ENCODE peak calls at places on chromosome X, in four cellular contexts. One of them, this sample, is unnamed.

GRCh38 chrX:43860646-43861370 is 21.4 kb downstream of the MAOB start:
- DNase-seq in HepG2: peak; percentile 81
- DNase-seq in GM12878: no peak
- DNase-seq in H1: no peak
- DNase-seq in this sample: no peak

GRCh38 chrX:133513116-133513515 is 97.8 kb upstream of the GPC4 start:
- DNase-seq in HepG2: no peak
- DNase-seq in H1: no peak
- DNase-seq in GM12878: no peak
- DNase-seq in this sample: no peak

GRCh38 chrX:43969504-43970501 is 3.4 kb downstream of the NDP start:
- DNase-seq in HepG2: no peak
- DNase-seq in H1: no peak
- DNase-seq in GM12878: no peak
- DNase-seq in this sample: no peak

GRCh38 chrX:124211312-124211942 is 121.0 kb upstream of the TEX13D start:
- DNase-seq in HepG2: peak; percentile 28
- DNase-seq in H1: no peak
- DNase-seq in GM12878: no peak
- DNase-seq in this sample: peak; percentile 17

GRCh38 chrX:39629001-39629400 is 468.8 kb downstream of the BCOR start:
- DNase-seq in GM12878: no peak
- DNase-seq in HepG2: no peak
- DNase-seq in H1: no peak
- DNase-seq in this sample: no peak

GRCh38 chrX:30751497-30751896 is 98.3 kb downstream of the GK start:
- DNase-seq in HepG2: no peak
- DNase-seq in GM12878: no peak
- DNase-seq in H1: no peak
- DNase-seq in this sample: no peak

GRCh38 chrX:56763556-56764152 is 34.6 kb downstream of the NBDY start:
- DNase-seq in H1: peak; percentile 41
- DNase-seq in HepG2: peak; percentile 15
- DNase-seq in GM12878: no peak
- DNase-seq in this sample: no peak

GRCh38 chrX:31546130-31546529 is 474.3 kb upstream of the FTHL17 start:
- DNase-seq in H1: no peak
- DNase-seq in GM12878: no peak
- DNase-seq in HepG2: no peak
- DNase-seq in this sample: no peak

GRCh38 chrX:87636533-87636932 is 118.9 kb downstream of the KLHL4 start:
- DNase-seq in H1: no peak
- DNase-seq in GM12878: no peak
- DNase-seq in HepG2: no peak
- DNase-seq in this sample: peak; percentile 4

GRCh38 chrX:119482497-119483480 is 14.5 kb downstream of the SLC25A5 start:
- DNase-seq in HepG2: no peak
- DNase-seq in H1: peak; percentile 78
- DNase-seq in GM12878: no peak
- DNase-seq in this sample: peak; percentile 71

GRCh38 chrX:103538728-103539127 is 19.4 kb upstream of the RAB40A start:
- DNase-seq in GM12878: no peak
- DNase-seq in H1: no peak
- DNase-seq in HepG2: no peak
- DNase-seq in this sample: no peak
- TF ChIP-seq POLR2AphosphoS5 in GM12878: no peak
- TF ChIP-seq POLR2AphosphoS5 in H1: no peak
- TF ChIP-seq POLR2AphosphoS5 in HepG2: no peak
- TF ChIP-seq POLR2AphosphoS5 in this sample: no peak

GRCh38 chrX:9604111-9604907 is 139.5 kb downstream of the TBL1X start:
- DNase-seq in H1: no peak
- DNase-seq in GM12878: no peak
- DNase-seq in HepG2: no peak
- DNase-seq in this sample: no peak
- TF ChIP-seq BRCA1 in H1: no peak
- TF ChIP-seq BRCA1 in GM12878: no peak
- TF ChIP-seq BRCA1 in HepG2: no peak
- TF ChIP-seq BRCA1 in this sample: no peak

DNA sequence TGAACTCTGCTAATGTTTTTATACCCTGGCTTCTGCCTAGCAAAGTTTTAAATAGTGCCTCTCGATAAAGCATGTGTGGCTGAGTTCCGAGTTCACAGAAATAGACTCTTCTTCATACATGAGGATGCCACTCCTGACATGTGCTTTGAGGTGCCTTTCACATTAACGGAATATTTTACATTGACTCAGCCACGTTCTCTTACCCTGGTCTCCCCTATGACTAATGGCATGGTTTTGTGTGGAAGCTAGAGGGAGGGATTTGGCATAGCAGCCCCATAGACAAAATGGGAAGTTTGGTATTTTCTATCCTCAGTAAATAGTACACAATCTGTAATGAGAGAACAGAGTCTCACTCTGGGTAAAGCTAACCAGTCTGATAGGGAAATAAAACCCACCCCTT is 69.0 kb downstream of the PCDH19 start:
- DNase-seq in GM12878: no peak
- DNase-seq in H1: no peak
- DNase-seq in HepG2: no peak
- DNase-seq in this sample: no peak
- TF ChIP-seq POLR2AphosphoS5 in GM12878: no peak
- TF ChIP-seq POLR2AphosphoS5 in H1: no peak
- TF ChIP-seq POLR2AphosphoS5 in HepG2: no peak
- TF ChIP-seq POLR2AphosphoS5 in this sample: no peak

GRCh38 chrX:49073641-49074575 is at the start of gene PRAF2:
- DNase-seq in H1: peak; percentile 85
- DNase-seq in GM12878: peak; percentile 42
- DNase-seq in HepG2: no peak
- DNase-seq in this sample: no peak
- TF ChIP-seq BRCA1 in H1: no peak
- TF ChIP-seq BRCA1 in GM12878: no peak
- TF ChIP-seq BRCA1 in HepG2: no peak
- TF ChIP-seq BRCA1 in this sample: no peak

GRCh38 chrX:68249401-68249831 is 183.9 kb downstream of the OPHN1 start:
- DNase-seq in HepG2: no peak
- DNase-seq in GM12878: no peak
- DNase-seq in H1: no peak
- DNase-seq in this sample: no peak
- TF ChIP-seq POLR2AphosphoS5 in HepG2: no peak
- TF ChIP-seq POLR2AphosphoS5 in GM12878: no peak
- TF ChIP-seq POLR2AphosphoS5 in H1: no peak
- TF ChIP-seq POLR2AphosphoS5 in this sample: no peak

GRCh38 chrX:47644557-47645091 is 5.7 kb downstream of the ELK1 start:
- DNase-seq in H1: no peak
- DNase-seq in HepG2: no peak
- DNase-seq in GM12878: no peak
- DNase-seq in this sample: no peak

GRCh38 chrX:47648376-47648775 is 2.0 kb downstream of the ELK1 start:
- DNase-seq in GM12878: no peak
- DNase-seq in HepG2: no peak
- DNase-seq in H1: no peak
- DNase-seq in this sample: no peak

GRCh38 chrX:47645530-47645929 is 4.8 kb downstream of the ELK1 start:
- DNase-seq in H1: no peak
- DNase-seq in GM12878: no peak
- DNase-seq in HepG2: no peak
- DNase-seq in this sample: no peak

GRCh38 chrX:47646636-47647035 is 3.7 kb downstream of the ELK1 start:
- DNase-seq in H1: no peak
- DNase-seq in HepG2: no peak
- DNase-seq in GM12878: no peak
- DNase-seq in this sample: no peak

DNA sequence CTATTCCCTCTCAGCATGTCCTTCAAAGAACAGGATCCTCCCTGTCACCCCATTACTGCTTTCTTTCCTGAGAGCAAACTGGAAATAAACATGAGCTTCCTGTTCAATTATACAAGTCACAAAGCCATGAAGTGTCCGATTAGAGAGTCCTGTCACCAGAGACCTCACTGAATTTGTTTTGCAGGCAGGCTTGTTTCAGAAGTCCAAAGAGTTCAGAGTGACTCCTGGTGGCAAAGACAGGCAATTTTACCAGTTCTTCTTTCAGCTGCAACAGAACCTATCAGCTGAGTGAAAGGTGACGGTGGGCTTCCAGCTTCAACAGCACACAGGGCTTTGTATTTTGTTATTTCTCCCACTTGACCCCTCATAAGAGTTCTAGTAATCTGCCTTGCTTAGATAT is 6.4 kb downstream of the ELK1 start:
- DNase-seq in H1: no peak
- DNase-seq in HepG2: no peak
- DNase-seq in GM12878: no peak
- DNase-seq in this sample: no peak
- TF ChIP-seq BRCA1 in H1: no peak
- TF ChIP-seq BRCA1 in HepG2: no peak
- TF ChIP-seq BRCA1 in GM12878: no peak
- TF ChIP-seq BRCA1 in this sample: no peak

GRCh38 chrX:10010686-10011085 is 43.5 kb downstream of the CLDN34 start:
- DNase-seq in HepG2: peak; percentile 67
- DNase-seq in H1: no peak
- DNase-seq in GM12878: no peak
- DNase-seq in this sample: no peak
- TF ChIP-seq POLR2AphosphoS5 in HepG2: no peak
- TF ChIP-seq POLR2AphosphoS5 in H1: no peak
- TF ChIP-seq POLR2AphosphoS5 in GM12878: no peak
- TF ChIP-seq POLR2AphosphoS5 in this sample: no peak

GRCh38 chrX:132041016-132041415 is 17.9 kb downstream of the STK26 start:
- DNase-seq in GM12878: no peak
- DNase-seq in HepG2: no peak
- DNase-seq in H1: no peak
- DNase-seq in this sample: no peak
- TF ChIP-seq BRCA1 in GM12878: no peak
- TF ChIP-seq BRCA1 in HepG2: no peak
- TF ChIP-seq BRCA1 in H1: no peak
- TF ChIP-seq BRCA1 in this sample: no peak

This sample was measured in K562.